ENCODE peak calls at places on chromosomes 1 and 21, in six cellular contexts. M is GM13976; I is ELF-1; P is colonic mucosa; O is stimulated activated CD8-positive, alpha-beta memory T cell treated with anti-CD3 and anti-CD28 coated beads, Interleukin-12 subunit alpha, Interleukin-12 subunit beta, amount 100 ng/mL, for 1 hour; F is SJSA1. W is an unnamed sample.

GRCh38 chr1:208501542-208501941 is 257.4 kb upstream of the PLXNA2 start:
- DNase-seq in O (no peak), F (no peak), I (no peak), M (no peak), P (no peak), W (no peak)

GRCh38 chr1:182608850-182609610 is 4.8 kb upstream of the RGS16 start:
- DNase-seq in O (no peak), P (no peak), I (no peak), M (no peak), F (no peak), W (no peak)

GRCh38 chr1:201771466-201771865 is 57.5 kb upstream of the IPO9 start:
- DNase-seq in M (no peak), I (no peak), F (no peak), P (no peak), O (no peak), W (no peak)

GRCh38 chr1:27192039-27192529 is 37.2 kb upstream of the SLC9A1 start:
- DNase-seq in M (no peak), O (no peak), I (no peak), F (no peak), P (peak), W (no peak)

GRCh38 chr1:1041092-1041503 is 21.2 kb downstream of the AGRN start:
- DNase-seq in F (no peak), M (no peak), P (no peak), I (peak), O (no peak), W (no peak)

GRCh38 chr1:112707217-112708001 is 482 bp upstream of the RHOC start:
- DNase-seq in O (no peak), M (peak), P (peak), F (peak), I (peak), W (peak)

GRCh38 chr1:229410692-229411433 is 23.0 kb downstream of the ACTA1 start:
- DNase-seq in P (no peak), I (peak), F (no peak), M (no peak), O (no peak), W (peak)

GRCh38 chr1:158652721-158653334 is 33.7 kb downstream of the SPTA1 start:
- DNase-seq in O (no peak), P (no peak), I (no peak), M (no peak), F (no peak), W (no peak)

GRCh38 chr21:46540087-46540710 is 64.7 kb downstream of the S100B start:
- DNase-seq in F (no peak), I (no peak), P (no peak), O (no peak), M (no peak), W (no peak)

GRCh38 chr1:11790880-11791715 is 14.7 kb downstream of the MTHFR start:
- DNase-seq in P (peak), I (no peak), M (no peak), O (no peak), F (peak), W (no peak)

GRCh38 chr1:245585252-245585959 is 430.6 kb downstream of the KIF26B start:
- DNase-seq in O (no peak), I (no peak), P (no peak), M (no peak), F (no peak), W (no peak)

GRCh38 chr1:207420109-207420508 is 34.0 kb upstream of the CR2 start:
- DNase-seq in I (no peak), M (no peak), P (no peak), F (no peak), O (no peak), W (no peak)